ENCODE peak calls at places on chromosomes 11 and 22, in eight cellular contexts. G, U, C, A, V, Y, P and B are unnamed samples.

GRCh38 chr11:3189193-3189843 is 24.2 kb upstream of the OSBPL5 start:
- DNase-seq in G (no peak), U (no peak), C (no peak), A (no peak), V (peak; percentile 27), Y (no peak), P (no peak), B (no peak)

GRCh38 chr11:108970221-108970991 is 305.5 kb downstream of the DDX10 start:
- DNase-seq in G (no peak), U (no peak), C (no peak), A (no peak), V (no peak), Y (no peak), P (no peak), B (no peak)

GRCh38 chr11:9512370-9513019 is 51.7 kb downstream of the ZNF143 start:
- DNase-seq in G (no peak), U (no peak), C (no peak), A (no peak), V (no peak), Y (no peak), P (no peak), B (no peak)

GRCh38 chr11:34175284-34176019 is 70.0 kb downstream of the NAT10 start:
- DNase-seq in G (no peak), U (no peak), C (no peak), A (no peak), V (no peak), Y (no peak), P (no peak), B (no peak)

GRCh38 chr11:110606415-110606814 is 105.8 kb downstream of the ARHGAP20 start:
- DNase-seq in G (no peak), U (no peak), C (no peak), A (no peak), V (peak; percentile 29), Y (no peak), P (no peak), B (no peak)

GRCh38 chr11:118602331-118602730 is 5.1 kb upstream of the PHLDB1 start:
- DNase-seq in G (no peak), U (no peak), C (peak; percentile 76), A (peak; percentile 3), V (no peak), Y (no peak), P (no peak), B (no peak)

GRCh38 chr11:44939673-44940072 is 11.0 kb downstream of the TP53I11 start:
- DNase-seq in G (peak; percentile 59), U (no peak), C (peak; percentile 62), A (no peak), V (peak; percentile 36), Y (no peak), P (no peak), B (no peak)

GRCh38 chr11:8259316-8259995 is 4.2 kb downstream of the LMO1 start:
- DNase-seq in G (no peak), U (no peak), C (no peak), A (peak; percentile 19), V (no peak), Y (no peak), P (no peak), B (no peak)

GRCh38 chr11:64713031-64713780 is 9.8 kb downstream of the NRXN2 start:
- DNase-seq in G (no peak), U (no peak), C (no peak), A (peak; percentile 46), V (peak; percentile 69), Y (peak; percentile 56), P (no peak), B (no peak)

GRCh38 chr11:128195057-128195751 is 392.2 kb downstream of the ETS1 start:
- DNase-seq in G (no peak), U (no peak), C (no peak), A (no peak), V (no peak), Y (peak; percentile 59), P (no peak), B (no peak)

GRCh38 chr11:944711-945470 is 19.2 kb downstream of the AP2A2 start:
- DNase-seq in G (no peak), U (no peak), C (no peak), A (no peak), V (peak; percentile 27), Y (no peak), P (no peak), B (no peak)

GRCh38 chr11:280762-281485 is 2.7 kb downstream of the NLRP6 start:
- DNase-seq in G (no peak), U (no peak), C (no peak), A (no peak), V (no peak), Y (peak; percentile 74), P (no peak), B (no peak)

GRCh38 chr11:99171330-99171729 is 150.6 kb downstream of the CNTN5 start:
- DNase-seq in G (no peak), U (no peak), C (no peak), A (no peak), V (no peak), Y (no peak), P (no peak), B (no peak)

GRCh38 chr11:16846305-16846704 is 107.9 kb downstream of the C11orf58 start:
- DNase-seq in G (no peak), U (no peak), C (no peak), A (no peak), V (no peak), Y (no peak), P (no peak), B (no peak)

GRCh38 chr11:72684236-72684912 is 10.2 kb upstream of the PDE2A start:
- DNase-seq in G (peak; percentile 64), U (peak; percentile 36), C (peak; percentile 87), A (peak; percentile 68), V (peak; percentile 76), Y (peak; percentile 60), P (peak; percentile 78), B (peak; percentile 85)

GRCh38 chr11:107538821-107539220 is 26.7 kb downstream of the ALKBH8 start:
- DNase-seq in G (no peak), U (no peak), C (no peak), A (no peak), V (no peak), Y (no peak), P (no peak), B (no peak)

GRCh38 chr22:44543781-44544181 is 45.7 kb upstream of the RTL6 start:
- DNase-seq in G (no peak), U (no peak), C (no peak), A (no peak), V (no peak), Y (no peak), P (no peak), B (no peak)

GRCh38 chr11:44987506-44987905 is 36.8 kb upstream of the TP53I11 start:
- DNase-seq in G (no peak), U (no peak), C (no peak), A (peak; percentile 15), V (no peak), Y (no peak), P (no peak), B (no peak)

GRCh38 chr11:84673753-84674152 is 953.4 kb downstream of the DLG2 start:
- DNase-seq in G (peak; percentile 3), U (no peak), C (no peak), A (no peak), V (no peak), Y (no peak), P (peak; percentile 35), B (no peak)

GRCh38 chr11:62552465-62552782 is 5.8 kb upstream of the AHNAK start:
- DNase-seq in G (no peak), U (no peak), C (no peak), A (no peak), V (no peak), Y (peak; percentile 38), P (peak; percentile 39), B (peak; percentile 79)

GRCh38 chr11:44096360-44097188 is 1.1 kb downstream of the EXT2 start:
- DNase-seq in G (no peak), U (no peak), C (no peak), A (no peak), V (no peak), Y (no peak), P (no peak), B (peak; percentile 34)

GRCh38 chr22:20123364-20124082 is 6.5 kb upstream of the TRMT2A start:
- DNase-seq in G (no peak), U (no peak), C (no peak), A (no peak), V (no peak), Y (no peak), P (no peak), B (no peak)

GRCh38 chr11:62428871-62429601 is 10.2 kb downstream of the SCGB1A1 start:
- DNase-seq in G (no peak), U (no peak), C (no peak), A (no peak), V (no peak), Y (no peak), P (peak; percentile 41), B (no peak)